ENCODE peak calls at places on chromosomes 16 and 17, in six cellular contexts. A is A549; N is heart left ventricle; C is CD8-positive, alpha-beta T cell; U is colonic mucosa; T is mucosa of descending colon. K is an unnamed sample. For H3K4me1, the result is how much of the 10 kb centered on the place peaks cover.

GRCh38 chr16:50718761-50719400 is 23.0 kb upstream of the CYLD start:
- DNase-seq in A (no peak), N (no peak), C (no peak), U (no peak), T (peak), K (no peak)

GRCh38 chr17:37494401-37494831 is 4.7 kb downstream of the DUSP14 start:
- DNase-seq in A (no peak), N (no peak), C (no peak), U (no peak), T (no peak), K (no peak)

GRCh38 chr17:16599537-16599936 is 30.5 kb upstream of the ZNF287 start:
- DNase-seq in A (no peak), N (no peak), C (no peak), U (no peak), T (no peak), K (no peak)

GRCh38 chr17:82495844-82496528 is 23.5 kb upstream of the FOXK2 start:
- DNase-seq in A (no peak), N (no peak), C (no peak), U (peak), T (peak), K (no peak)

GRCh38 chr17:38325221-38325851 is 18.4 kb downstream of the GPR179 start:
- DNase-seq in A (no peak), N (no peak), C (no peak), U (no peak), T (no peak), K (no peak)

GRCh38 chr17:69581061-69581955 is 166.8 kb downstream of the MAP2K6 start:
- DNase-seq in A (no peak), N (no peak), C (no peak), U (no peak), T (no peak), K (no peak)

GRCh38 chr16:74297296-74297665 is 667 bp downstream of the PSMD7 start:
- DNase-seq in A (peak), N (no peak), C (no peak), U (peak), T (no peak), K (no peak)

GRCh38 chr17:10842658-10843057 is 4.8 kb upstream of the PIRT start:
- DNase-seq in A (no peak), N (no peak), C (no peak), U (no peak), T (no peak), K (no peak)

GRCh38 chr16:51374346-51374745 is 223.3 kb upstream of the SALL1 start:
- DNase-seq in A (no peak), N (no peak), C (no peak), U (no peak), T (no peak), K (no peak)

GRCh38 chr16:78955206-78955605 is 645.3 kb downstream of the MAF start:
- DNase-seq in A (no peak), N (no peak), C (no peak), U (no peak), T (no peak), K (no peak)

GRCh38 chr17:35312790-35313711 is 60.4 kb downstream of the SLFN11 start:
- DNase-seq in A (peak), N (peak), C (peak), U (peak), T (peak), K (peak)

GRCh38 chr17:78249836-78250806 is 18.7 kb downstream of the TMEM235 start:
- DNase-seq in A (no peak), N (peak), C (no peak), U (no peak), T (no peak), K (no peak)

GRCh38 chr17:67020293-67020766 is 24.0 kb upstream of the CACNG1 start:
- DNase-seq in A (no peak), N (no peak), C (no peak), U (no peak), T (no peak), K (no peak)

GRCh38 chr16:9966569-9967157 is 215.6 kb downstream of the GRIN2A start:
- DNase-seq in A (no peak), N (no peak), C (no peak), U (no peak), T (no peak), K (no peak)

GRCh38 chr17:6996256-6997111 is 635 bp downstream of the ALOX12 start:
- DNase-seq in A (no peak), N (no peak), C (no peak), U (no peak), T (no peak), K (no peak)

GRCh38 chr16:66843191-66843590 is 1.0 kb upstream of the CA7 start:
- DNase-seq in A (no peak), N (no peak), C (no peak), U (no peak), T (no peak), K (no peak)

GRCh38 chr17:7465481-7466275 is 13.8 kb downstream of the ZBTB4 start:
- DNase-seq in A (no peak), N (no peak), C (no peak), U (no peak), T (no peak), K (no peak)

GRCh38 chr17:21042434-21043295 is at the start of gene USP22:
- DNase-seq in A (peak), N (no peak), C (no peak), U (peak), T (no peak), K (no peak)

GRCh38 chr16:5024632-5025031 is 9.1 kb downstream of the NAGPA start:
- DNase-seq in A (peak), N (no peak), C (no peak), U (peak), T (no peak), K (no peak)

GRCh38 chr17:49898547-49899490 is 51.0 kb upstream of the TAC4 start:
- DNase-seq in A (peak), N (no peak), C (no peak), U (no peak), T (no peak), K (no peak)

GRCh38 chr16:56270828-56271227 is 79.5 kb downstream of the GNAO1 start:
- DNase-seq in A (no peak), N (no peak), C (no peak), U (no peak), T (no peak), K (no peak)

GRCh38 chr16:48277158-48277557 is 29.8 kb upstream of the ABCC11 start:
- DNase-seq in A (no peak), N (no peak), C (no peak), U (peak), T (peak), K (no peak)

GRCh38 chr16:35569413-35569812 is 2110.0 kb downstream of the TP53TG3F start:
- DNase-seq in A (no peak), N (no peak), C (no peak), U (no peak), T (no peak), K (no peak)

GRCh38 chr17:79955961-79956735 is 79.5 kb downstream of the TBC1D16 start:
- DNase-seq in A (no peak), N (no peak), C (no peak), U (no peak), T (peak), K (no peak)

GRCh38 chr17:47324224-47325020 is 667 bp downstream of the EFCAB13 start:
- DNase-seq in A (peak), N (peak), C (peak), U (peak), T (peak), K (no peak)

GRCh38 chr17:45794840-45795239 is 10.7 kb downstream of the CRHR1 start:
- DNase-seq in A (peak), N (no peak), C (no peak), U (no peak), T (no peak), K (no peak)

GRCh38 chr16:29988346-29989075 is 6.9 kb downstream of the HIRIP3 start:
- DNase-seq in A (no peak), N (no peak), C (no peak), U (no peak), T (no peak), K (no peak)

GRCh38 chr17:27315796-27316465 is 22.0 kb downstream of the WSB1 start:
- DNase-seq in A (no peak), N (no peak), C (no peak), U (no peak), T (no peak), K (no peak)

GRCh38 chr16:3656491-3657468 is 2.3 kb downstream of the DNASE1 start:
- DNase-seq in A (no peak), N (peak), C (no peak), U (no peak), T (peak), K (no peak)

GRCh38 chr17:41052594-41052993 is 2.4 kb downstream of the KRTAP2-2 start:
- DNase-seq in A (no peak), N (no peak), C (no peak), U (no peak), T (no peak), K (no peak)

GRCh38 chr17:34414338-34414737 is 51.3 kb upstream of the CCL1 start:
- DNase-seq in A (no peak), N (no peak), C (no peak), U (no peak), T (no peak), K (no peak)

GRCh38 chr17:80970044-80970761 is 21.4 kb upstream of the CHMP6 start:
- DNase-seq in A (peak), N (peak), C (peak), U (no peak), T (peak), K (no peak)

GRCh38 chr16:10314811-10315210 is 71.0 kb upstream of the ATF7IP2 start:
- DNase-seq in A (no peak), N (no peak), C (no peak), U (no peak), T (no peak), K (no peak)

GRCh38 chr17:32319548-32319905 is 22.4 kb downstream of the C17orf75 start:
- DNase-seq in A (peak), N (peak), C (peak), U (peak), T (peak), K (peak)

GRCh38 chr17:76867578-76868175 is 527 bp upstream of the MGAT5B start:
- DNase-seq in A (no peak), N (no peak), C (no peak), U (no peak), T (no peak), K (no peak)

GRCh38 chr17:76868176-76868668 is at the start of gene MGAT5B:
- DNase-seq in A (peak), N (peak), C (peak), U (peak), T (peak), K (peak)

GRCh38 chr17:76869209-76869877 is 1.1 kb downstream of the MGAT5B start:
- DNase-seq in A (no peak), N (peak), C (no peak), U (no peak), T (no peak), K (peak)

GRCh38 chr17:76869878-76870714 is 1.9 kb downstream of the MGAT5B start:
- DNase-seq in A (no peak), N (peak), C (no peak), U (no peak), T (no peak), K (no peak)

DNA sequence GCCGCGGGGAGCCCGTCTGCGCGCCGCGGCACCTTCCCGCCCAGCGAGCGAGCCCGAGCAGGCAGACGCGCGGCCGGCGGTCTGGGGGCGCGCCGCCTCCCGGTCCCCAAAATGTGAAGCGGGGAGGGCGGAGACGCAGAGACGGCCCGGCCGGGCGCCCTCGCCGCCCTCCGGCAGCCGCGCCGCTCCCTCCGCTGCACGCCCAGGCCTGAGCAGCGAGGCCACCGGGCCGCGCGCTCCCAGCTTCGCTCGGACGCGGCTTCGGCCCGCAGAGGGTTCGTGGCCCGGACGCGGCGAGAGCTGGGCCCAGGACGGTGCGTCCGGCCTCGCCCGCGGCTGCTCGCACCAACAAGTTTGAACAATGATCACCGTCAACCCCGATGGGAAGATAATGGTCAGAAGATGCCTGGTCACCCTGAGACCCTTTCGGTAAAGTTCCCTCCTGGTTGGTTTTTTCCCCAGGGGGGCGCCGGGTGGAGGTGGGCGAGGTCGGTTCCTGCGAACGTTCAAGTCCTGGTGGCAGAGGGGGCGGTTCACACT is 535 bp downstream of the MGAT5B start:
- DNase-seq in A (peak), N (peak), C (no peak), U (no peak), T (no peak), K (peak)
- H3K4me3 ChIP-seq in A (peak), N (no peak), C (peak), U (no peak), T (no peak), K (peak)

GRCh38 chr16:11683140-11683539 is 14.9 kb downstream of the SNN start:
- DNase-seq in A (no peak), N (no peak), C (no peak), U (no peak), T (no peak), K (no peak)
- H3K4me1 ChIP-seq in A (under half), N (under half), C (under half), U (under half), T (under half), K (under half)

DNA sequence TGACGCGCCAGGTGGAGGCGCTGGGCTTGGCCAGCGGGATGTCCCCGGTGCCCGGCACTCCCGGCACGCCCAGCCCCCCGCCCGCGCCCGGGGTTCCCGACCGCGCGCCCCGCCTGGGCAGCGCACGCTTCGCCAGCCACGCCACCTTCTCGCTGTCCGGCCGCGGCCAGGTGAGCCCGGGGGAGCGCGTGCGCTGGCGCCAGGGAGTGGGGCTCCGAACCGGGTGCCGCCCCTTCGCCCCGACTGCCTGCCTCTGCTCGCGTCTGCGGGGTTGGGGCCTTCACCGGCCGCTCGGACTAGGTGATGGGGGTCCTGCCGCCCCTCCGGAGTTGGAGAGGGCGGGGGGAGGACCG is 482 bp downstream of the SMTNL2 start:
- DNase-seq in A (no peak), N (no peak), C (no peak), U (no peak), T (no peak), K (no peak)
- H3K4me3 ChIP-seq in A (peak), N (peak), C (no peak), U (peak), T (no peak), K (peak)

GRCh38 chr17:30586818-30587595 is 109.8 kb downstream of the GOSR1 start:
- DNase-seq in A (no peak), N (no peak), C (no peak), U (no peak), T (no peak), K (no peak)

GRCh38 chr17:30590086-30590485 is 112.9 kb downstream of the GOSR1 start:
- DNase-seq in A (no peak), N (no peak), C (no peak), U (no peak), T (no peak), K (no peak)

GRCh38 chr17:30584810-30585209 is 107.6 kb downstream of the GOSR1 start:
- DNase-seq in A (no peak), N (no peak), C (no peak), U (no peak), T (no peak), K (no peak)

GRCh38 chr17:30589431-30589830 is 112.2 kb downstream of the GOSR1 start:
- DNase-seq in A (no peak), N (no peak), C (no peak), U (no peak), T (no peak), K (no peak)

DNA sequence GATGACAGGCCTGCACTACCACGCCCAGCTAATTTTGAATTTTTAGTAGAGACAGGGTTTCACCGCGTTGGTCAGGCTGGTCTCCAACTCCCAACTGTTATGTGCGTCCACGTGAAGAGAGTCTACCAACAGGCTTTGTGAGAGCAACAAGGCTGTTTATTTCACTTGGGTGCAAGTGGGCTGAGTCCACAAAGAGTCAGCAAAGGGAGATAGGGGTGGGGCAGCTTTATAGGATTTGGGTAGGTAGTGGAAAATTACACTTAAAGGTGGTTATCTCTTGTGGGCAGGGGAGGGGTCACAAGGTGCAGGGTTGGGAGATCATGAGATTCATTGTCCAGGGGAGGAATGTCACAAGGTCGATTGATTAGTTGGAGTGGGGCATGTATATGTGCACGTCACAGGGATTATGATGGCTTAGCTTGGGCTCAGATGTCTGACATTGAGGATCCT is 111.6 kb downstream of the GOSR1 start:
- DNase-seq in A (no peak), N (no peak), C (no peak), U (no peak), T (no peak), K (no peak)
- H3K4me1 ChIP-seq in A (under half), N (under half), C (under half), U (under half), T (under half), K (under half)

GRCh38 chr16:1002399-1003161 is 21.0 kb downstream of the SOX8 start:
- DNase-seq in A (peak), N (no peak), C (peak), U (peak), T (no peak), K (no peak)

GRCh38 chr16:1007284-1007850 is 25.8 kb downstream of the SOX8 start:
- DNase-seq in A (peak), N (no peak), C (no peak), U (no peak), T (no peak), K (no peak)

GRCh38 chr16:1003551-1004347 is 22.2 kb downstream of the SOX8 start:
- DNase-seq in A (no peak), N (no peak), C (peak), U (no peak), T (no peak), K (no peak)

GRCh38 chr16:1006781-1007180 is 25.2 kb downstream of the SOX8 start:
- DNase-seq in A (no peak), N (no peak), C (no peak), U (no peak), T (no peak), K (no peak)

DNA sequence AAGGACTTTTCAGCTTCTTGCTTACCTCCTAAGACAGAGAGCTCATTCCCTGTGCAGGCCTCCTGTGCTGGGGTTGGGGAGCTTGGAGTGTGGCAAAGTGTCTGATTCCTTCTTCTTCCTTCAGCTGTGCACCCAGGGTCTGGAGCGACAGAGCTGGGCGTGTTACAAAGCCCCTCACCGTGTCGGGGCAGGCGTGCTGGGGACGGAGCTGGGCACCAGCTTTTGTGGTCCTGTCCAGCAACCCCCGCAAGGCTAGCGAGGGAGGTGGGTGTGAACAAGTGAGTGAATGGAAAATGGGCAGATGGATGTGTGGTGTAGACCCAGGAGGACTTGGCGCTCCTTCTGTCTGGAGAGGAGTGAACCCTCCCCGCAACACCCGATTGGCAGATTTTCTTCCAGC is 23.7 kb downstream of the SOX8 start:
- DNase-seq in A (no peak), N (no peak), C (no peak), U (no peak), T (no peak), K (no peak)
- H3K4me3 ChIP-seq in A (no peak), N (no peak), C (no peak), U (no peak), T (no peak), K (no peak)

GRCh38 chr16:81679721-81680430 is 99.2 kb upstream of the PLCG2 start:
- DNase-seq in A (no peak), N (no peak), C (no peak), U (no peak), T (no peak), K (no peak)
- H3K4me1 ChIP-seq in A (under half), N (under half), C (under half), U (under half), T (under half), K (under half)

DNA sequence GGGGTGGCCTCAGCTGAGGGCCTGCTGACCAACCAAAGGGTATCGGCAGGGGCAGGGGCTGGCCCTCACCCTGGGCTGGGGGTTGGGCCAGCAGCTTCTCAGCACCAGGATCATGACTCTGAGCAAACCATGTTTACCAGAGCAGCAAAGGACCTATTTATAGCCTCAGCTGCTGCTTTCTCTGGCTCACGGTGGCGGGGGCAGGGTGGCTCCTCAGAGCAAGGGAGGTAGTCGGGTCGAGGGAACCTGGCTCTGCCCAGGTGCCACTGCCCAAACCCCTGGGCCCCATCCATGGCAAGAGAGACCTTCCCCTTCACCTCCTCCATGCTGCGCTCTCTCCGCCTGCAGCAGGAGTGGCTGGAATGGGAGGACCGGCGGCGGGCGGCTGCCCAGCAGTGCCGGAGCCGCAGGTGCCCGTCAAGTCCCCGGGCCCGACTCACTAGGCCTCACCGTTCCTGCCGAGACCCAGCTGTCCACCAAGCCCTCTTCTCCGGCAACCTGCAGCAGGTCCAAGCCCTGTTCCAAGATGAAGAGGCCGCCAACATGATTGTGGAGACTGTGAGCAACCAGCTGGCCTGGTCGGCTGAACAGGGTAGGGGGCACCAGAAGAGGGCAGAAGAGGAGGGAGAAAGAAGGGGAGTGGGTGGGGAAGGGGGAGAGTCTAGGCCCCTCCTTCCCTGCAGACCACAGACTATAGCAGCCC is at the start of gene ASB16:
- DNase-seq in A (no peak), N (no peak), C (no peak), U (no peak), T (no peak), K (no peak)
- H3K4me3 ChIP-seq in A (no peak), N (peak), C (no peak), U (no peak), T (no peak), K (no peak)

K was measured in HAP-1.